ENCODE peak calls at places on chromosomes 4 and X, in five cellular contexts. One of them, this sample, is unnamed.

GRCh38 chrX:71666240-71667223 is 814 bp upstream of the LOC101059915 start:
- DNase-seq in adrenal gland: no peak
- DNase-seq in T-helper 17 cell: no peak
- DNase-seq in CD4-positive, alpha-beta T cell: no peak
- DNase-seq in K562: peak; percentile 66
- DNase-seq in this sample: no peak

GRCh38 chr4:87121332-87122065 is 98.9 kb downstream of the KLHL8 start:
- DNase-seq in T-helper 17 cell: no peak
- DNase-seq in CD4-positive, alpha-beta T cell: no peak
- DNase-seq in adrenal gland: no peak
- DNase-seq in K562: no peak
- DNase-seq in this sample: peak; percentile 68

GRCh38 chrX:82163701-82164100 is 961.8 kb downstream of the SH3BGRL start:
- DNase-seq in K562: no peak
- DNase-seq in CD4-positive, alpha-beta T cell: no peak
- DNase-seq in T-helper 17 cell: no peak
- DNase-seq in adrenal gland: no peak
- DNase-seq in this sample: no peak

GRCh38 chrX:27680726-27681125 is 90.6 kb downstream of the DCAF8L2 start:
- DNase-seq in T-helper 17 cell: no peak
- DNase-seq in CD4-positive, alpha-beta T cell: no peak
- DNase-seq in K562: no peak
- DNase-seq in adrenal gland: no peak
- DNase-seq in this sample: no peak

GRCh38 chr4:156475322-156475721 is 496.3 kb downstream of the PDGFC start:
- DNase-seq in CD4-positive, alpha-beta T cell: no peak
- DNase-seq in T-helper 17 cell: no peak
- DNase-seq in K562: no peak
- DNase-seq in adrenal gland: no peak
- DNase-seq in this sample: no peak

GRCh38 chr4:121950680-121951569 is 935 bp downstream of the TRPC3 start:
- DNase-seq in T-helper 17 cell: no peak
- DNase-seq in K562: peak; percentile 11
- DNase-seq in adrenal gland: no peak
- DNase-seq in CD4-positive, alpha-beta T cell: peak; percentile 3
- DNase-seq in this sample: peak; percentile 36

GRCh38 chrX:39527045-39527444 is 570.7 kb downstream of the BCOR start:
- DNase-seq in T-helper 17 cell: no peak
- DNase-seq in K562: peak; percentile 17
- DNase-seq in adrenal gland: no peak
- DNase-seq in CD4-positive, alpha-beta T cell: no peak
- DNase-seq in this sample: no peak

GRCh38 chrX:44872319-44872816 is 620 bp upstream of the KDM6A start:
- DNase-seq in K562: peak; percentile 45
- DNase-seq in T-helper 17 cell: no peak
- DNase-seq in adrenal gland: peak; percentile 54
- DNase-seq in CD4-positive, alpha-beta T cell: peak; percentile 13
- DNase-seq in this sample: peak; percentile 41

GRCh38 chr4:147768113-147768512 is 36.2 kb downstream of the ARHGAP10 start:
- DNase-seq in T-helper 17 cell: no peak
- DNase-seq in K562: no peak
- DNase-seq in CD4-positive, alpha-beta T cell: no peak
- DNase-seq in adrenal gland: no peak
- DNase-seq in this sample: no peak

GRCh38 chr4:30094866-30095265 is 625.3 kb upstream of the PCDH7 start:
- DNase-seq in CD4-positive, alpha-beta T cell: no peak
- DNase-seq in adrenal gland: no peak
- DNase-seq in T-helper 17 cell: no peak
- DNase-seq in K562: no peak
- DNase-seq in this sample: no peak

GRCh38 chr4:25955705-25956104 is 41.7 kb downstream of the SMIM20 start:
- DNase-seq in K562: no peak
- DNase-seq in CD4-positive, alpha-beta T cell: no peak
- DNase-seq in T-helper 17 cell: no peak
- DNase-seq in adrenal gland: no peak
- DNase-seq in this sample: no peak

GRCh38 chr4:142858965-142859364 is 12.9 kb upstream of the INPP4B start:
- DNase-seq in adrenal gland: no peak
- DNase-seq in CD4-positive, alpha-beta T cell: no peak
- DNase-seq in K562: no peak
- DNase-seq in T-helper 17 cell: no peak
- DNase-seq in this sample: no peak

GRCh38 chrX:11530621-11531020 is 135.1 kb downstream of the ARHGAP6 start:
- DNase-seq in adrenal gland: no peak
- DNase-seq in K562: no peak
- DNase-seq in T-helper 17 cell: no peak
- DNase-seq in CD4-positive, alpha-beta T cell: no peak
- DNase-seq in this sample: no peak

GRCh38 chr4:16516796-16517413 is 290.6 kb upstream of the TAPT1 start:
- DNase-seq in adrenal gland: peak; percentile 76
- DNase-seq in T-helper 17 cell: no peak
- DNase-seq in CD4-positive, alpha-beta T cell: no peak
- DNase-seq in K562: no peak
- DNase-seq in this sample: peak; percentile 77

GRCh38 chr4:56641494-56642051 is 39.5 kb downstream of the HOPX start:
- DNase-seq in T-helper 17 cell: no peak
- DNase-seq in adrenal gland: no peak
- DNase-seq in K562: no peak
- DNase-seq in CD4-positive, alpha-beta T cell: no peak
- DNase-seq in this sample: no peak

GRCh38 chr4:76017056-76017686 is 6.1 kb downstream of the CXCL10 start:
- DNase-seq in K562: no peak
- DNase-seq in adrenal gland: no peak
- DNase-seq in T-helper 17 cell: no peak
- DNase-seq in CD4-positive, alpha-beta T cell: no peak
- DNase-seq in this sample: no peak

GRCh38 chr4:76738081-76738931 is 159.6 kb downstream of the SOWAHB start:
- DNase-seq in adrenal gland: peak; percentile 65
- DNase-seq in T-helper 17 cell: no peak
- DNase-seq in CD4-positive, alpha-beta T cell: no peak
- DNase-seq in K562: no peak
- DNase-seq in this sample: no peak

GRCh38 chr4:109007976-109008375 is 245.1 kb upstream of the ETNPPL start:
- DNase-seq in T-helper 17 cell: no peak
- DNase-seq in CD4-positive, alpha-beta T cell: no peak
- DNase-seq in adrenal gland: no peak
- DNase-seq in K562: no peak
- DNase-seq in this sample: no peak

GRCh38 chrX:138745215-138745614 is 33.7 kb upstream of the FGF13 start:
- DNase-seq in CD4-positive, alpha-beta T cell: no peak
- DNase-seq in adrenal gland: peak; percentile 41
- DNase-seq in K562: peak; percentile 57
- DNase-seq in T-helper 17 cell: no peak
- DNase-seq in this sample: no peak

GRCh38 chr4:180542445-180543100 is 1700.6 kb upstream of the TENM3 start:
- DNase-seq in K562: no peak
- DNase-seq in adrenal gland: peak; percentile 77
- DNase-seq in T-helper 17 cell: no peak
- DNase-seq in CD4-positive, alpha-beta T cell: no peak
- DNase-seq in this sample: no peak

GRCh38 chr4:3829954-3830773 is 64.0 kb downstream of the ADRA2C start:
- DNase-seq in K562: no peak
- DNase-seq in adrenal gland: no peak
- DNase-seq in T-helper 17 cell: no peak
- DNase-seq in CD4-positive, alpha-beta T cell: no peak
- DNase-seq in this sample: no peak

GRCh38 chr4:87240341-87240740 is 19.9 kb upstream of the KLHL8 start:
- DNase-seq in CD4-positive, alpha-beta T cell: no peak
- DNase-seq in adrenal gland: no peak
- DNase-seq in T-helper 17 cell: no peak
- DNase-seq in K562: no peak
- DNase-seq in this sample: no peak

GRCh38 chr4:102324725-102325124 is 20.6 kb downstream of the SLC39A8 start:
- DNase-seq in adrenal gland: no peak
- DNase-seq in T-helper 17 cell: no peak
- DNase-seq in CD4-positive, alpha-beta T cell: no peak
- DNase-seq in K562: no peak
- DNase-seq in this sample: no peak

DNA sequence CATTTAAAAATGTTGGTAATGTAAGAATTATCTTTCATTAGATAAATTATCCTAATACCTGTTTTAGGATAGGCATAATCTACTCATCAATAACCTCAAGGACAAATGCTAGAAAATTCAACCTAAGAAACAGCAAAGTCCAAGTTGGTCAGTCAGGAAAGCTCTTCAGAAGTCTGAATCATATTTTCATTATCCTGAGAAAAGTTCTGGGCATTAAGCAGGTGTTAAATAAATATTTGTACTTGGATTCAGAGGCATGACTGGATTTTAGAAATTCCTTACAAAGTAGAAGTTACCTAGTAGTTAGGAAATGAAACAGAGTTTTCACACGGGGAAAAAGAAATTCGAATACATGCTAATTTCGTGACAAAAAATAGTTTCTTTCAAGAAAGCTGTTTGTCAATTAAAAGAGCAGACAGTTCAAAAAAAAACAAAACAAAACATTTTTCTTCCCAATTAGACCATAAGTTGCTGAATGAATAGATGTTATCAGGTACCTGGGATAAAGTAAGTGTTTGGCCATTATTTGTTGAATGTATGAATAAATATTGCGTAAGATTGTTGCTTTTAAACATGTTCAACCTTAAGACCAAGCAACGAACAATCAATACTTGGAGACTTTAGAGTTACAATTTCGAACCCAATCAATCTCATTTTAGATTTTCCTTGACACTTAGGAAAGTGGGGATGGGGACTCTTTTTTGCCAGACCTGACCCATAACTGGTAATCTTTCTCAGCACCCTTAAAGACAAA is 48.5 kb downstream of the MAD2L1 start:
- DNase-seq in CD4-positive, alpha-beta T cell: no peak
- DNase-seq in T-helper 17 cell: no peak
- DNase-seq in adrenal gland: no peak
- DNase-seq in K562: no peak
- DNase-seq in this sample: no peak
- H3K9me3 ChIP-seq in CD4-positive, alpha-beta T cell: no peaks in the 10 kb centered on the region
- H3K9me3 ChIP-seq in T-helper 17 cell: no peaks in the 10 kb centered on the region
- H3K9me3 ChIP-seq in adrenal gland: no peaks in the 10 kb centered on the region
- H3K9me3 ChIP-seq in K562: no peaks in the 10 kb centered on the region
- H3K9me3 ChIP-seq in this sample: no peaks in the 10 kb centered on the region

DNA sequence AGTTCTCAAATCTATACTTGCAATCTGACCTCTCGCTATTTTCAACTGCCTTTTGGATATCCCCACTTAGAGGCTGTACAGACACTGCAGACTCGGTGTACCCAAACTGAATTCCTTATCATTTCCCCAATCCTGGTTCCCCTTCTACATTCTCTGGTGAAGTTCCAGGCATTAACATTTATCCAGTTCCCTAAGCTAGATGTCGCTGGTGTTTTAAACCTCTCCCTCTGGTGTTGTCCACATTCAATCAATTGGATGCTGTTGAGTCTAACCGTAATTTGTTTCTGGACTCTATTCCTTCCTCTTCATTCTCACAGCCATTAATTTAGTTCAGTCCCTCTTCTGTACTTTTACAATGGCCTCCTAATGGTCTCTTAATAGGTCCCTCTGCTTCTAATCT is 7.2 kb upstream of the STK26 start:
- DNase-seq in adrenal gland: no peak
- DNase-seq in K562: no peak
- DNase-seq in T-helper 17 cell: no peak
- DNase-seq in CD4-positive, alpha-beta T cell: no peak
- DNase-seq in this sample: no peak
- H3K9me3 ChIP-seq in adrenal gland: no peaks in the 10 kb centered on the region
- H3K9me3 ChIP-seq in K562: no peaks in the 10 kb centered on the region
- H3K9me3 ChIP-seq in T-helper 17 cell: no peaks in the 10 kb centered on the region
- H3K9me3 ChIP-seq in CD4-positive, alpha-beta T cell: no peaks in the 10 kb centered on the region
- H3K9me3 ChIP-seq in this sample: no peaks in the 10 kb centered on the region

GRCh38 chr4:590313-590841 is 14.3 kb upstream of the TMEM271 start:
- DNase-seq in adrenal gland: no peak
- DNase-seq in CD4-positive, alpha-beta T cell: no peak
- DNase-seq in K562: no peak
- DNase-seq in T-helper 17 cell: no peak
- DNase-seq in this sample: no peak

GRCh38 chr4:583820-584219 is 7.7 kb upstream of the TMEM271 start:
- DNase-seq in CD4-positive, alpha-beta T cell: no peak
- DNase-seq in adrenal gland: no peak
- DNase-seq in K562: no peak
- DNase-seq in T-helper 17 cell: no peak
- DNase-seq in this sample: no peak

GRCh38 chr4:589219-589963 is 13.3 kb upstream of the TMEM271 start:
- DNase-seq in K562: no peak
- DNase-seq in T-helper 17 cell: no peak
- DNase-seq in CD4-positive, alpha-beta T cell: no peak
- DNase-seq in adrenal gland: no peak
- DNase-seq in this sample: no peak

GRCh38 chr4:588351-588849 is 12.3 kb upstream of the TMEM271 start:
- DNase-seq in CD4-positive, alpha-beta T cell: no peak
- DNase-seq in adrenal gland: no peak
- DNase-seq in K562: no peak
- DNase-seq in T-helper 17 cell: no peak
- DNase-seq in this sample: no peak

DNA sequence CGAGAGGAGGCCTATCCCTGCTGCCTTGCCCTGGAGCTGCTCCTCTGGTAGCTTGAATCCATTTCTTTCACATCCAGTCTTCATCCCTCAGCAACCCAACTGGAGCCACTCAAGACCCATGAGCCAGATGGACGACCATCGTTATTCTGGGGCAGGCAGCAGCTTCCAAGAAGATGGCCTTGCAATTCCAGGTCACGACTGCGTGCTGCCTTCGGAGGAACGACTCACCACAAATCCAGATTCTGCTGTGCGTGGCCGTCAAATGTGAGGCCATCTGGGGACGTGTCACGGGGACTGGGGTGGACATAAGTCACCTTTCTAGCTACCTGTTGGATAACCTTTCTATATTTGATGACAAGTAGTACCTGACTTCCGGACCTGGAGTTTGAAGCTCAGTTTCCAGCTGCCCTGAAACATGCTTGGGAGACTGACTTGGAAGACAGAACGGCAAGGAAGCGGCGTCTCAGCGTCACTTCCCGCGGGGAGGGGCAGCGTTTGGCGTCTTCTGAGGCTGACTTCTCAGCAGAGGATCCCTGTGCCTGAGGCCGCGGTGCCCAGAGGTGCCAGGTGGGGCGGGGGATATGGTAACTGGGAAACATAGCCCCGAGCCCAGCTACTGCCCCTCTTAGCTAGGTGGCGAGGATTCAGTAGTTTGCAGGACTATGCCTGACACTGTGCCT is 11.7 kb upstream of the TMEM271 start:
- DNase-seq in K562: no peak
- DNase-seq in CD4-positive, alpha-beta T cell: no peak
- DNase-seq in adrenal gland: no peak
- DNase-seq in T-helper 17 cell: no peak
- DNase-seq in this sample: no peak
- H3K9me3 ChIP-seq in K562: peaks cover 5% of the 10 kb centered on the region
- H3K9me3 ChIP-seq in CD4-positive, alpha-beta T cell: peaks cover 8% of the 10 kb centered on the region
- H3K9me3 ChIP-seq in adrenal gland: no peaks in the 10 kb centered on the region
- H3K9me3 ChIP-seq in T-helper 17 cell: no peaks in the 10 kb centered on the region
- H3K9me3 ChIP-seq in this sample: no peaks in the 10 kb centered on the region

DNA sequence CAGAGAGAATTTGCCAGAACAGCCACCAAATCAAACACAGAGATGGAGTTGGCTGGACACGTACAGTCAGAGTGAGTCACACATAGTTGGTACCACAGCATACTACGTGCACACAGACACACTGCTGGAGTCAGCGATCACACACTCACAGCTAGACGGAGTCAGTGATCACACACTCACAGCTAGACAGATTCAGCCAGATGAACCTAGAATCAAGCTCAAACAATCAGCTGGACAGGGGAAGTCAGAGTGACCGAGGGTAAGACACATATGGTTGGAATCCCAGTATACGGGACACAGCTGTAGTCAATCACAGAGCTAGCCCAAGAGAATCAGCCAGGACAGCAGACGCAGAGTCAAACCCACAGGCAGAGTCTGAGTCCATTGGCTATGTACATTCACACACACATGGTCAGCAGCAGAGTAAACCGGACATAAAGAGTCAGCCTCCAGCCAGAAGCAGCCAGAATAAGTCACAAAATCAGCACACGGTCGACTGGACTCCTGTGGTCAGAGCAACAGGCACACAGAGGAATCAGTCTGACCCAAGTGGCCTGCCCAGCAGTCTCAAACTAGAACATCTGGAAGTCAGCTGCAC is 4.6 kb downstream of the SLC38A5 start:
- DNase-seq in T-helper 17 cell: no peak
- DNase-seq in CD4-positive, alpha-beta T cell: no peak
- DNase-seq in adrenal gland: no peak
- DNase-seq in K562: no peak
- DNase-seq in this sample: no peak
- H3K9me3 ChIP-seq in T-helper 17 cell: no peaks in the 10 kb centered on the region
- H3K9me3 ChIP-seq in CD4-positive, alpha-beta T cell: no peaks in the 10 kb centered on the region
- H3K9me3 ChIP-seq in adrenal gland: no peaks in the 10 kb centered on the region
- H3K9me3 ChIP-seq in K562: no peaks in the 10 kb centered on the region
- H3K9me3 ChIP-seq in this sample: no peaks in the 10 kb centered on the region